ENCODE peak calls at places on chromosomes 5 and 9, in eight cellular contexts. O is activated CD4-positive, alpha-beta T cell treated with anti-CD3 and anti-CD28 coated beads, Interleukin-2, amount 50 U/mL, for 48 hours; Y is cardiac muscle cell; U is stimulated activated CD8-positive, alpha-beta memory T cell treated with anti-CD3 and anti-CD28 coated beads, Interleukin-4, amount 100 ng/mL, for 1 hour; C is RPMI8226; Q is hippocampal formation; Z is H4; V is body of pancreas. I is an unnamed sample.

GRCh38 chr5:137344723-137345322 is 154.3 kb downstream of the SPOCK1 start:
- DNase-seq in O (peak), Y (peak), U (no peak), C (peak), Q (no peak), Z (peak), V (peak), I (no peak)

GRCh38 chr5:160432815-160433214 is 11.2 kb downstream of the PTTG1 start:
- DNase-seq in O (no peak), Y (no peak), U (no peak), C (no peak), Q (no peak), Z (no peak), V (no peak), I (no peak)

GRCh38 chr9:114047717-114048116 is 30.4 kb downstream of the AMBP start:
- DNase-seq in O (no peak), Y (peak), U (no peak), C (no peak), Q (no peak), Z (no peak), V (peak), I (peak)

GRCh38 chr9:116124472-116125040 is 29.0 kb upstream of the PAPPA start:
- DNase-seq in O (no peak), Y (peak), U (no peak), C (no peak), Q (no peak), Z (no peak), V (no peak), I (no peak)

GRCh38 chr5:71907589-71908145 is 188.6 kb downstream of the CARTPT start:
- DNase-seq in O (no peak), Y (no peak), U (no peak), C (no peak), Q (no peak), Z (no peak), V (no peak), I (no peak)

GRCh38 chr5:72790188-72790587 is 26.3 kb upstream of the TNPO1 start:
- DNase-seq in O (no peak), Y (no peak), U (no peak), C (no peak), Q (no peak), Z (no peak), V (no peak), I (no peak)

GRCh38 chr5:111347021-111347420 is 122.8 kb downstream of the CAMK4 start:
- DNase-seq in O (no peak), Y (no peak), U (no peak), C (no peak), Q (no peak), Z (no peak), V (no peak), I (no peak)

GRCh38 chr5:151087475-151087874 is 6.6 kb upstream of the TNIP1 start:
- DNase-seq in O (no peak), Y (no peak), U (no peak), C (no peak), Q (no peak), Z (no peak), V (no peak), I (no peak)

GRCh38 chr5:103667068-103667467 is 104.5 kb upstream of the NUDT12 start:
- DNase-seq in O (no peak), Y (peak), U (no peak), C (no peak), Q (no peak), Z (no peak), V (no peak), I (no peak)

GRCh38 chr5:141476132-141476909 is 555 bp downstream of the PCDHGC3 start:
- DNase-seq in O (peak), Y (peak), U (no peak), C (no peak), Q (no peak), Z (peak), V (peak), I (no peak)

GRCh38 chr5:58235279-58235678 is 224.6 kb downstream of the PLK2 start:
- DNase-seq in O (no peak), Y (peak), U (no peak), C (no peak), Q (no peak), Z (no peak), V (no peak), I (peak)

GRCh38 chr9:96453625-96454024 is 3.7 kb downstream of the HABP4 start:
- DNase-seq in O (no peak), Y (peak), U (no peak), C (peak), Q (peak), Z (peak), V (peak), I (no peak)

GRCh38 chr5:145237843-145238242 is 597.3 kb downstream of the PRELID2 start:
- DNase-seq in O (no peak), Y (peak), U (no peak), C (peak), Q (no peak), Z (peak), V (peak), I (no peak)

GRCh38 chr5:118095100-118095499 is 893.2 kb downstream of the DTWD2 start:
- DNase-seq in O (no peak), Y (no peak), U (no peak), C (no peak), Q (no peak), Z (no peak), V (no peak), I (no peak)

GRCh38 chr9:105194234-105194633 is 50.2 kb upstream of the SLC44A1 start:
- DNase-seq in O (no peak), Y (no peak), U (no peak), C (no peak), Q (no peak), Z (no peak), V (no peak), I (no peak)

GRCh38 chr5:76999451-76999850 is 30.8 kb upstream of the AGGF1 start:
- DNase-seq in O (no peak), Y (peak), U (no peak), C (no peak), Q (no peak), Z (peak), V (no peak), I (no peak)

GRCh38 chr5:170552486-170553122 is 48.8 kb downstream of the KCNIP1 start:
- DNase-seq in O (no peak), Y (peak), U (no peak), C (no peak), Q (peak), Z (peak), V (peak), I (no peak)

GRCh38 chr9:37480759-37481158 is 5.0 kb upstream of the POLR1E start:
- DNase-seq in O (no peak), Y (no peak), U (no peak), C (no peak), Q (no peak), Z (no peak), V (no peak), I (no peak)

GRCh38 chr9:21311888-21312287 is 6.8 kb upstream of the IFNA5 start:
- DNase-seq in O (no peak), Y (no peak), U (no peak), C (peak), Q (no peak), Z (no peak), V (no peak), I (no peak)

GRCh38 chr9:96033896-96034295 is 158.4 kb downstream of the ERCC6L2 start:
- DNase-seq in O (no peak), Y (no peak), U (no peak), C (no peak), Q (no peak), Z (no peak), V (no peak), I (no peak)

GRCh38 chr5:140554454-140554853 is 2.8 kb downstream of the SRA1 start:
- DNase-seq in O (no peak), Y (peak), U (no peak), C (no peak), Q (no peak), Z (no peak), V (no peak), I (no peak)

GRCh38 chr9:89395931-89396710 is 77.8 kb downstream of the SECISBP2 start:
- DNase-seq in O (no peak), Y (no peak), U (no peak), C (no peak), Q (no peak), Z (no peak), V (no peak), I (no peak)

GRCh38 chr5:102778478-102778877 is 23.4 kb downstream of the PAM start:
- DNase-seq in O (no peak), Y (peak), U (no peak), C (no peak), Q (no peak), Z (peak), V (no peak), I (no peak)

GRCh38 chr5:178153530-178154340 is at the start of gene NHP2:
- DNase-seq in O (peak), Y (peak), U (peak), C (peak), Q (peak), Z (peak), V (peak), I (peak)